ENCODE peak calls at places on chromosomes 1 and 21, in ten cellular contexts. S, K, M, O, C, J, L, N, H and B are unnamed samples. For H3K36me3 and H3K4me1, the result is how much of the 10 kb centered on the place peaks cover.

GRCh38 chr1:33500547-33500946 is 28.1 kb downstream of the ZSCAN20 start:
- DNase-seq in M (no peak), K (no peak), H (no peak), C (no peak), O (no peak), N (no peak), L (no peak), S (no peak), J (no peak), B (no peak)

GRCh38 chr1:215076312-215076711 is 6.2 kb upstream of the KCNK2 start:
- DNase-seq in N (no peak), O (no peak), L (peak), H (no peak), J (no peak), K (no peak), C (no peak), M (no peak), S (no peak), B (no peak)

GRCh38 chr1:197001828-197002227 is 24.5 kb downstream of the CFHR5 start:
- DNase-seq in S (no peak), M (no peak), L (no peak), N (no peak), C (no peak), H (no peak), J (no peak), O (no peak), K (no peak), B (no peak)

GRCh38 chr21:35284199-35284598 is 235.1 kb upstream of the RUNX1 start:
- DNase-seq in J (no peak), L (no peak), N (no peak), M (no peak), K (no peak), H (no peak), S (no peak), O (peak), C (no peak), B (no peak)

GRCh38 chr1:198333744-198334143 is 176.9 kb downstream of the NEK7 start:
- DNase-seq in C (no peak), K (no peak), O (no peak), L (no peak), N (no peak), J (no peak), M (no peak), H (no peak), S (no peak), B (no peak)

GRCh38 chr1:40385437-40386310 is 12.1 kb downstream of the SMAP2 start:
- DNase-seq in L (no peak), N (no peak), S (no peak), C (no peak), O (no peak), H (peak), J (no peak), K (no peak), M (peak), B (no peak)

GRCh38 chr1:160679893-160680292 is 31.7 kb downstream of the CD48 start:
- DNase-seq in L (no peak), K (no peak), J (no peak), H (no peak), S (no peak), N (no peak), M (no peak), C (no peak), O (no peak), B (no peak)

GRCh38 chr1:175193339-175193950 is 869 bp upstream of the KIAA0040 start:
- DNase-seq in S (no peak), C (no peak), O (no peak), K (no peak), M (no peak), H (no peak), N (no peak), L (no peak), J (no peak), B (no peak)

GRCh38 chr21:35116777-35117176 is 67.7 kb upstream of the RUNX1 start:
- DNase-seq in L (no peak), O (no peak), S (no peak), K (no peak), C (no peak), J (no peak), N (no peak), H (no peak), M (no peak), B (no peak)

GRCh38 chr21:35239811-35240219 is 190.7 kb upstream of the RUNX1 start:
- DNase-seq in L (no peak), C (no peak), S (no peak), J (no peak), O (peak), N (no peak), M (no peak), K (no peak), H (no peak), B (no peak)

GRCh38 chr1:153220606-153221303 is 3.4 kb downstream of the PRR9 start:
- DNase-seq in C (no peak), K (no peak), M (no peak), O (no peak), J (no peak), L (peak), H (no peak), N (no peak), S (no peak), B (no peak)

GRCh38 chr1:226942392-226942791 is 2.3 kb downstream of the COQ8A start:
- DNase-seq in S (no peak), O (no peak), M (no peak), J (no peak), C (no peak), H (no peak), N (no peak), L (no peak), K (no peak), B (no peak)

GRCh38 chr1:15218287-15219279 is 28.4 kb upstream of the FHAD1 start:
- DNase-seq in J (no peak), H (no peak), C (no peak), L (no peak), S (no peak), N (no peak), M (no peak), O (peak), K (peak), B (no peak)

GRCh38 chr1:24369801-24370200 is 43.8 kb downstream of the STPG1 start:
- DNase-seq in J (no peak), M (no peak), O (no peak), S (no peak), L (no peak), C (no peak), K (no peak), H (no peak), N (no peak), B (no peak)

GRCh38 chr1:178714453-178714852 is 10.6 kb upstream of the RALGPS2 start:
- DNase-seq in L (no peak), S (no peak), J (no peak), K (no peak), H (no peak), C (no peak), O (no peak), M (no peak), N (no peak), B (no peak)

GRCh38 chr1:204740354-204740753 is 54.8 kb upstream of the LRRN2 start:
- DNase-seq in N (no peak), J (no peak), M (no peak), L (no peak), H (no peak), K (no peak), S (no peak), C (no peak), O (no peak), B (no peak)

GRCh38 chr1:18581420-18581880 is 49.2 kb upstream of the PAX7 start:
- DNase-seq in N (no peak), M (peak), O (peak), J (no peak), H (no peak), C (no peak), L (peak), K (no peak), S (peak), B (no peak)

GRCh38 chr21:44391345-44392091 is 38.1 kb downstream of the TRPM2 start:
- DNase-seq in N (peak), H (no peak), M (no peak), S (peak), K (no peak), O (peak), C (peak), L (no peak), J (peak), B (no peak)

GRCh38 chr1:171583581-171584194 is 38.4 kb upstream of the MYOCOS start:
- DNase-seq in J (no peak), M (no peak), K (no peak), L (no peak), H (no peak), C (no peak), N (no peak), O (no peak), S (no peak), B (no peak)

GRCh38 chr1:171585715-171586114 is 36.3 kb upstream of the MYOCOS start:
- DNase-seq in O (no peak), M (no peak), S (no peak), C (no peak), K (no peak), N (no peak), L (no peak), J (no peak), H (no peak), B (no peak)

GRCh38 chr1:171582589-171582988 is 39.5 kb upstream of the MYOCOS start:
- DNase-seq in N (no peak), O (no peak), S (no peak), L (no peak), M (no peak), H (no peak), K (no peak), C (no peak), J (no peak), B (no peak)

GRCh38 chr1:171590022-171590421 is 32.0 kb upstream of the MYOCOS start:
- DNase-seq in C (no peak), J (no peak), H (no peak), M (no peak), N (no peak), L (no peak), O (no peak), S (no peak), K (no peak), B (no peak)

DNA sequence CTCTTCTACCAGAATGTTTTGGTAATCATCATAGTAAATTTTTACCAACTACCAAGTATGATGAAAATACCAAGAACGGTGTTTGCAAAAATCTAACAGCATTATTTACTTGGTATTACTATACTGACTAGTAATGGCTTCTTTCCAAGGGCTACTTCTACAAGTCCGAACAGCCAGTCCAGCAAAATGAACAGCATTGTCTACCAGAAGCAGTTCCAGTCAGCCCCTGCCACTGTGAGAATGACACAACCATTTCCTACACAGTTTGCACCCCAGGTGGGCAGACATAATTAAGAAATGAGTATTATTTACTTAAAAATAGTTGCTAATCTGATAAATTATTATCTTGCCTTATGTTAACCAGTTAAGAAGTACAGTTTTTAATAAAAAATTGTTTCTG is 33.8 kb upstream of the MYOCOS start:
- DNase-seq in O (no peak), L (no peak), N (no peak), C (no peak), M (no peak), H (no peak), K (no peak), J (no peak), S (no peak), B (no peak)
- H3K36me3 ChIP-seq in O (half or more), L (half or more), N (half or more), C (under half), M (half or more), H (half or more), K (half or more), J (half or more), S (under half), B (half or more)

GRCh38 chr1:155003766-155004351 is 1.3 kb downstream of the ZBTB7B start:
- DNase-seq in N (peak), S (peak), L (peak), O (peak), K (no peak), M (no peak), J (no peak), H (no peak), C (peak), B (no peak)
- H3K4me1 ChIP-seq in N (half or more), S (half or more), L (under half), O (half or more), K (half or more), M (half or more), J (under half), H (half or more), C (under half), B (half or more)

GRCh38 chr1:54871275-54872040 is 15.5 kb downstream of the DHCR24 start:
- DNase-seq in H (no peak), C (no peak), K (no peak), O (no peak), M (no peak), S (no peak), N (peak), L (no peak), J (no peak), B (no peak)
- H3K36me3 ChIP-seq in H (under half), C (under half), K (half or more), O (half or more), M (under half), S (under half), N (half or more), L (half or more), J (under half), B (under half)

GRCh38 chr1:936865-937264 is 13.1 kb downstream of the SAMD11 start:
- DNase-seq in L (no peak), C (no peak), H (no peak), M (no peak), S (no peak), J (no peak), K (no peak), O (no peak), N (no peak), B (no peak)

GRCh38 chr1:939511-940107 is 15.9 kb downstream of the SAMD11 start:
- DNase-seq in J (no peak), L (no peak), C (no peak), K (no peak), O (no peak), S (no peak), N (no peak), M (no peak), H (no peak), B (no peak)

GRCh38 chr1:938711-939504 is 15.2 kb downstream of the SAMD11 start:
- DNase-seq in L (no peak), N (no peak), J (no peak), H (no peak), O (no peak), M (no peak), K (no peak), C (no peak), S (no peak), B (no peak)

GRCh38 chr1:937521-937920 is 13.8 kb downstream of the SAMD11 start:
- DNase-seq in K (no peak), L (no peak), O (no peak), H (no peak), S (no peak), N (no peak), M (no peak), J (no peak), C (no peak), B (no peak)

DNA sequence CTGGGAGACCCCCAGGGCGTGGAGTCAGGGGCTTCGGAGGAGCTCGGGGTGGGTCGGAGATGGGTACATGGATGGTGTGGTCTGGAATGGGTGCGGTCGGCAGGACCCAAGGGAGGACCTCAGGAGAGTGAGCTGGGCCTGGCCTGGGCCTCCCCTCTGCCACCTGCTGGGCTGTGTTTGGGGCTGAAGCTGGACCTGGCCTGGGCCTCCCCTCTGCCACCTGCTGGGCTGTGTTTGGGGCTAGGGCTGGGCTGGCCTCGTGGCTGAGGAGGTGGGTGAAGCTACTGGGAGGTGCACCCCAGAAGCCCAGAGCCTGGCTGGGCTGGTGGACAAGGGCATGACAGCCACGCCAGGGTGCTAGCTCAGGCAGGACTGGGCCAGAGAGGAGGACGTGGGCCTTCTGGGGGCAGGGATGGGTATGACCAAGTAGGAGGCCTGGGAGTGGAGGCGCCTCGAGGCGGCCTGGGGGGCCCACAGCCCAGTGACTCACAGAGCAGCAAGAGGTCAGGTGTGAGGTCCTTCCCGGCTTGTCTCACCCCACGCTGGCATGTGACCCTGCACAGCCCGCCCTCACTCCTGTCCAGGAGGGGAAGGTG is 14.5 kb downstream of the SAMD11 start:
- DNase-seq in H (no peak), S (no peak), O (no peak), C (no peak), J (no peak), N (no peak), L (peak), M (no peak), K (no peak), B (no peak)
- H3K4me1 ChIP-seq in H (under half), S (under half), O (under half), C (under half), J (under half), N (under half), L (under half), M (under half), K (half or more), B (under half)

GRCh38 chr21:46229133-46229922 is 754 bp upstream of the LSS start:
- DNase-seq in C (peak), S (peak), J (no peak), O (peak), M (no peak), N (no peak), K (no peak), L (no peak), H (no peak), B (no peak)
- H3K36me3 ChIP-seq in C (under half), S (under half), J (under half), O (under half), M (under half), N (under half), K (under half), L (under half), H (under half), B (under half)

GRCh38 chr1:177355575-177355974 is 184.8 kb downstream of the BRINP2 start:
- DNase-seq in N (no peak), L (peak), O (no peak), S (no peak), C (no peak), J (no peak), M (no peak), K (no peak), H (no peak), B (no peak)
- H3K4me1 ChIP-seq in N (under half), L (under half), O (under half), S (under half), C (under half), J (under half), M (under half), K (under half), H (under half), B (under half)